ENCODE peak calls at places on chromosome 10, in seven cellular contexts. F is ovary; C is hepatocyte; Q is neural progenitor cell; A is CD8-positive, alpha-beta T cell; N is cardiac muscle cell; G is K562. I is an unnamed sample. For H3K4me1, the result is how much of the 10 kb centered on the place peaks cover.

GRCh38 chr10:52443419-52444388 is 129.6 kb downstream of the DKK1 start:
- DNase-seq in C (no peak), G (no peak), A (no peak), F (no peak), N (no peak), Q (no peak), I (no peak)

GRCh38 chr10:60351191-60351853 is 38.4 kb downstream of the ANK3 start:
- DNase-seq in F (no peak), C (no peak), A (no peak), Q (no peak), G (no peak), N (no peak), I (no peak)

GRCh38 chr10:69867699-69868558 is 66.2 kb downstream of the COL13A1 start:
- DNase-seq in Q (peak), C (no peak), G (no peak), F (no peak), N (no peak), A (no peak), I (peak)

GRCh38 chr10:33306756-33307519 is 27.5 kb downstream of the NRP1 start:
- DNase-seq in A (no peak), N (no peak), Q (no peak), G (no peak), F (no peak), C (peak), I (no peak)

GRCh38 chr10:52308251-52309031 is 5.6 kb upstream of the DKK1 start:
- DNase-seq in F (peak), C (peak), Q (peak), N (peak), G (no peak), A (no peak), I (peak)

GRCh38 chr10:61487506-61487905 is 34.3 kb upstream of the TMEM26 start:
- DNase-seq in Q (no peak), C (no peak), N (no peak), F (no peak), G (no peak), A (no peak), I (no peak)

GRCh38 chr10:47311900-47312662 is 10.2 kb upstream of the GDF2 start:
- DNase-seq in N (peak), Q (peak), F (peak), G (peak), C (peak), A (peak), I (peak)

GRCh38 chr10:5809541-5810154 is 3.6 kb downstream of the GDI2 start:
- DNase-seq in C (no peak), G (no peak), Q (no peak), N (no peak), F (no peak), A (no peak), I (no peak)

GRCh38 chr10:24209946-24210491 is 1.1 kb downstream of the KIAA1217 start:
- DNase-seq in G (no peak), C (peak), A (no peak), N (no peak), Q (no peak), F (peak), I (peak)

GRCh38 chr10:63788152-63788821 is 267.1 kb downstream of the REEP3 start:
- DNase-seq in Q (no peak), F (no peak), N (no peak), A (no peak), G (no peak), C (no peak), I (no peak)

GRCh38 chr10:79274279-79275104 is 72.8 kb upstream of the PPIF start:
- DNase-seq in Q (no peak), G (no peak), C (peak), A (no peak), F (no peak), N (peak), I (no peak)

GRCh38 chr10:122875843-122876492 is 3.4 kb downstream of the FAM24B start:
- DNase-seq in Q (peak), G (no peak), F (no peak), C (no peak), N (no peak), A (no peak), I (peak)

GRCh38 chr10:10320981-10321380 is 696.7 kb upstream of the CELF2 start:
- DNase-seq in Q (no peak), A (no peak), C (no peak), F (no peak), G (no peak), N (no peak), I (no peak)

GRCh38 chr10:33521062-33521461 is 186.6 kb upstream of the NRP1 start:
- DNase-seq in N (no peak), G (no peak), Q (no peak), F (no peak), C (no peak), A (no peak), I (no peak)

GRCh38 chr10:35005868-35006267 is 84.3 kb downstream of the CUL2 start:
- DNase-seq in A (no peak), C (no peak), Q (no peak), G (no peak), N (no peak), F (no peak), I (no peak)

GRCh38 chr10:82148764-82149163 is 273.8 kb downstream of the NRG3 start:
- DNase-seq in A (no peak), Q (no peak), N (no peak), G (no peak), F (no peak), C (no peak), I (no peak)

GRCh38 chr10:29598861-29599311 is 35.9 kb downstream of the SVIL start:
- DNase-seq in G (no peak), Q (no peak), N (peak), F (peak), C (no peak), A (no peak), I (no peak)

GRCh38 chr10:35821339-35821911 is 179.3 kb upstream of the FZD8 start:
- DNase-seq in Q (no peak), A (no peak), C (no peak), N (no peak), G (no peak), F (no peak), I (no peak)

DNA sequence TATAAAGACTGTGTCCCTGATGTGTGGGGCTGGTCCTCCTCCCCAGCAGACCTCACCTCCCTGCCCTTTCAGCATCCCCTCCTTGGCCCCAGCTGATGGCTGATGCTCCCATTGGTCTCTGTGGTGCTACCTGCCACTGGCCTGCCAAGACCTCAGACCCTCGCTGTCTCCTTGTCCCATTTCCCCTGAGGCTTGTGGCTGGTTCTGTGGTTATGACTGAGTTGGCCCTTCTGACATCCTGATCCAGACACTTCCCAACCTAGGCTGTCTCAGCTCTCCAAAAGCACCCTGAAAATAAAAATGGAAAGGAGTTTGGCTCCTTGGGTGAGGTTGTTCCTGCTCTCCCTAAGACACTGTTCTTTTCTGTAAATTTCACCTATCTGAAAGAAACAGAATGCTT is 214.2 kb downstream of the RPS24 start:
- DNase-seq in Q (no peak), F (no peak), C (no peak), G (no peak), N (no peak), A (no peak), I (no peak)
- H3K4me3 ChIP-seq in Q (no peak), F (no peak), C (no peak), G (no peak), N (no peak), A (no peak), I (no peak)

GRCh38 chr10:22984066-22984465 is 56.2 kb downstream of the ARMC3 start:
- DNase-seq in A (no peak), Q (no peak), N (no peak), F (no peak), G (no peak), C (no peak), I (no peak)
- H3K4me1 ChIP-seq in A (under half), Q (under half), N (under half), F (under half), G (under half), C (under half), I (under half)

GRCh38 chr10:49162761-49163160 is 25.4 kb downstream of the TMEM273 start:
- DNase-seq in A (no peak), Q (no peak), C (no peak), F (no peak), N (no peak), G (no peak), I (no peak)

GRCh38 chr10:49161411-49161997 is 26.7 kb downstream of the TMEM273 start:
- DNase-seq in N (peak), A (no peak), F (no peak), G (peak), C (peak), Q (peak), I (no peak)

GRCh38 chr10:49160814-49161213 is 27.0 kb upstream of the FAM170B start:
- DNase-seq in A (no peak), G (no peak), Q (no peak), N (no peak), C (no peak), F (no peak), I (no peak)

GRCh38 chr10:49163741-49164140 is 24.4 kb downstream of the TMEM273 start:
- DNase-seq in G (no peak), A (no peak), C (no peak), N (no peak), F (no peak), Q (no peak), I (no peak)

DNA sequence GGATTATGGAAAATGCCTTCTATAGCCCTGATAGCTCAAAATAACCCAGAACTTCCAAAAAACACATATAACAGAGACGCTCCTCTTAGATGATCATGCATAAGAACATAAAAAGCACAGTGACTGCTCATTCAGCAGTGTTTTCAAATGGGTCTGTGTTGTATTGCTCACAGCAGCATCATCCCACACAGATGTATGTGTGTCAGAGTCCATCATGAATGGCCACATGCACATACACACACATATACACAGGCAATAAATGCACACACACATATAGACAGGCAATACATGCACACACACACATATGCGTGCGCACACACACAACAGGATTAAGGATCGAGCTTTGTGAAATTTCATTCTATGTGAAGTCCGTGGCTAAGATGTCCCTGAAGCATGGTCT is 26.1 kb downstream of the TMEM273 start:
- DNase-seq in G (no peak), C (no peak), N (no peak), Q (no peak), F (no peak), A (no peak), I (no peak)
- H3K4me3 ChIP-seq in G (no peak), C (no peak), N (no peak), Q (no peak), F (no peak), A (no peak), I (no peak)

GRCh38 chr10:13529714-13529973 is 830 bp upstream of the BEND7 start:
- DNase-seq in Q (no peak), A (no peak), N (no peak), G (no peak), F (no peak), C (no peak), I (no peak)

GRCh38 chr10:13528138-13528874 is 508 bp downstream of the BEND7 start:
- DNase-seq in A (no peak), C (peak), Q (peak), N (peak), G (peak), F (peak), I (no peak)

GRCh38 chr10:13528875-13529713 is at the start of gene BEND7:
- DNase-seq in G (peak), A (no peak), Q (peak), N (peak), F (peak), C (peak), I (peak)

GRCh38 chr10:13526952-13527863 is 1.6 kb downstream of the BEND7 start:
- DNase-seq in N (no peak), G (no peak), F (no peak), C (peak), Q (peak), A (no peak), I (no peak)

GRCh38 chr10:13527864-13528137 is 1.0 kb downstream of the BEND7 start:
- DNase-seq in C (no peak), Q (no peak), F (no peak), G (no peak), A (no peak), N (no peak), I (no peak)
- H3K4me1 ChIP-seq in C (under half), Q (under half), F (under half), G (under half), A (under half), N (under half), I (under half)

GRCh38 chr10:17348111-17349008 is 106.0 kb downstream of the ST8SIA6 start:
- DNase-seq in Q (peak), G (peak), F (peak), A (no peak), N (peak), C (peak), I (peak)

GRCh38 chr10:17351506-17351905 is 102.9 kb downstream of the ST8SIA6 start:
- DNase-seq in A (no peak), F (no peak), G (no peak), Q (no peak), C (no peak), N (no peak), I (no peak)

GRCh38 chr10:17352583-17352982 is 101.8 kb downstream of the ST8SIA6 start:
- DNase-seq in F (no peak), G (no peak), N (no peak), C (no peak), A (no peak), Q (no peak), I (no peak)

GRCh38 chr10:17349717-17350116 is 104.7 kb downstream of the ST8SIA6 start:
- DNase-seq in N (no peak), A (no peak), G (no peak), F (no peak), C (no peak), Q (no peak), I (no peak)

GRCh38 chr10:17349009-17349349 is 105.4 kb downstream of the ST8SIA6 start:
- DNase-seq in C (no peak), F (no peak), Q (no peak), N (no peak), A (no peak), G (no peak), I (no peak)
- H3K4me3 ChIP-seq in C (no peak), F (no peak), Q (no peak), N (no peak), A (no peak), G (no peak), I (no peak)

DNA sequence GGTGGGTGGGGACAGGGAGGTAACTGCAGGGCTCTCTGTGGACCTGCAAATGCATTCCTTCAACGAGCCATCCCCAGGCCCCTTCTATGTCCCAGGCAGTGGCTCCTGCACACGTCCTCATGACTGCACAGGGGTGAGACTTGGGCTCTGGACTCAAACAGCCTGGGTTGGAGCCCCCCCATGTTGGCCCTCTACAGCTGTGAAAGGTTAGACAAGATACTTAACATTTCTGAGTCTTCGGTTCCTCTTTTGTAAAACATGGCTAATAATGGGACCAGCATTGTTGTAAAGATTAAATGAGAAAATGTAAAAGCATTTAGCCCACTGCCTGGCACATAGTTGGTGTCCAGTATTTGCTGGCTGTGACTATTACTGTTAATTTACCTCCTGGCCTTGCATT is 41.8 kb downstream of the CHST3 start:
- DNase-seq in N (no peak), A (no peak), C (no peak), F (no peak), Q (no peak), G (no peak), I (no peak)
- H3K4me1 ChIP-seq in N (under half), A (under half), C (under half), F (under half), Q (under half), G (under half), I (under half)

I was measured in HAP-1.